ENCODE peak calls at places on chromosomes 5 and 9, in five cellular contexts. One of them, this sample, is unnamed.

GRCh38 chr9:6149315-6149714 is 66.3 kb upstream of the IL33 start:
- DNase-seq in Panc1: no peak
- DNase-seq in esophagus squamous epithelium: no peak
- DNase-seq in skeletal muscle cell: no peak
- DNase-seq in GM23248: no peak
- DNase-seq in this sample: no peak

GRCh38 chr5:149959406-149960236 is 937 bp upstream of the SLC26A2 start:
- DNase-seq in Panc1: peak
- DNase-seq in esophagus squamous epithelium: no peak
- DNase-seq in skeletal muscle cell: no peak
- DNase-seq in GM23248: peak
- DNase-seq in this sample: peak

GRCh38 chr9:136846376-136847064 is 2.7 kb upstream of the PHPT1 start:
- DNase-seq in Panc1: no peak
- DNase-seq in esophagus squamous epithelium: no peak
- DNase-seq in skeletal muscle cell: no peak
- DNase-seq in GM23248: peak
- DNase-seq in this sample: no peak

GRCh38 chr9:90915693-90916092 is 114.1 kb downstream of the SYK start:
- DNase-seq in Panc1: no peak
- DNase-seq in esophagus squamous epithelium: no peak
- DNase-seq in skeletal muscle cell: no peak
- DNase-seq in GM23248: peak
- DNase-seq in this sample: no peak

GRCh38 chr9:94920439-94920951 is 194.0 kb downstream of the AOPEP start:
- DNase-seq in Panc1: no peak
- DNase-seq in esophagus squamous epithelium: no peak
- DNase-seq in skeletal muscle cell: peak
- DNase-seq in GM23248: peak
- DNase-seq in this sample: no peak

GRCh38 chr9:87894998-87895625 is 12.4 kb downstream of the SPATA31E1 start:
- DNase-seq in Panc1: no peak
- DNase-seq in esophagus squamous epithelium: no peak
- DNase-seq in skeletal muscle cell: no peak
- DNase-seq in GM23248: no peak
- DNase-seq in this sample: no peak

GRCh38 chr5:74951855-74952254 is 85.7 kb upstream of the FAM169A start:
- DNase-seq in Panc1: no peak
- DNase-seq in esophagus squamous epithelium: no peak
- DNase-seq in skeletal muscle cell: no peak
- DNase-seq in GM23248: no peak
- DNase-seq in this sample: no peak

GRCh38 chr9:6944896-6945295 is 187.1 kb downstream of the KDM4C start:
- DNase-seq in Panc1: no peak
- DNase-seq in esophagus squamous epithelium: no peak
- DNase-seq in skeletal muscle cell: no peak
- DNase-seq in GM23248: peak
- DNase-seq in this sample: no peak

GRCh38 chr5:171269717-171270116 is 39.3 kb upstream of the TLX3 start:
- DNase-seq in Panc1: no peak
- DNase-seq in esophagus squamous epithelium: no peak
- DNase-seq in skeletal muscle cell: peak
- DNase-seq in GM23248: peak
- DNase-seq in this sample: no peak

GRCh38 chr9:88651682-88652633 is 117.0 kb downstream of the NXNL2 start:
- DNase-seq in Panc1: no peak
- DNase-seq in esophagus squamous epithelium: no peak
- DNase-seq in skeletal muscle cell: peak
- DNase-seq in GM23248: peak
- DNase-seq in this sample: no peak

GRCh38 chr9:126790561-126790960 is 14.3 kb upstream of the ZBTB43 start:
- DNase-seq in Panc1: no peak
- DNase-seq in esophagus squamous epithelium: no peak
- DNase-seq in skeletal muscle cell: no peak
- DNase-seq in GM23248: no peak
- DNase-seq in this sample: no peak

GRCh38 chr9:114180701-114181582 is 25.6 kb downstream of the COL27A1 start:
- DNase-seq in Panc1: no peak
- DNase-seq in esophagus squamous epithelium: no peak
- DNase-seq in skeletal muscle cell: no peak
- DNase-seq in GM23248: no peak
- DNase-seq in this sample: no peak

GRCh38 chr9:114001794-114002261 is 76.3 kb downstream of the AMBP start:
- DNase-seq in Panc1: no peak
- DNase-seq in esophagus squamous epithelium: no peak
- DNase-seq in skeletal muscle cell: no peak
- DNase-seq in GM23248: no peak
- DNase-seq in this sample: no peak

GRCh38 chr5:155728146-155728856 is 598.7 kb upstream of the SGCD start:
- DNase-seq in Panc1: no peak
- DNase-seq in esophagus squamous epithelium: no peak
- DNase-seq in skeletal muscle cell: peak
- DNase-seq in GM23248: peak
- DNase-seq in this sample: peak

GRCh38 chr9:123689701-123690428 is 240.1 kb downstream of the DENND1A start:
- DNase-seq in Panc1: no peak
- DNase-seq in esophagus squamous epithelium: no peak
- DNase-seq in skeletal muscle cell: no peak
- DNase-seq in GM23248: no peak
- DNase-seq in this sample: no peak

GRCh38 chr9:38117646-38118045 is 48.6 kb upstream of the SHB start:
- DNase-seq in Panc1: no peak
- DNase-seq in esophagus squamous epithelium: no peak
- DNase-seq in skeletal muscle cell: no peak
- DNase-seq in GM23248: no peak
- DNase-seq in this sample: no peak

DNA sequence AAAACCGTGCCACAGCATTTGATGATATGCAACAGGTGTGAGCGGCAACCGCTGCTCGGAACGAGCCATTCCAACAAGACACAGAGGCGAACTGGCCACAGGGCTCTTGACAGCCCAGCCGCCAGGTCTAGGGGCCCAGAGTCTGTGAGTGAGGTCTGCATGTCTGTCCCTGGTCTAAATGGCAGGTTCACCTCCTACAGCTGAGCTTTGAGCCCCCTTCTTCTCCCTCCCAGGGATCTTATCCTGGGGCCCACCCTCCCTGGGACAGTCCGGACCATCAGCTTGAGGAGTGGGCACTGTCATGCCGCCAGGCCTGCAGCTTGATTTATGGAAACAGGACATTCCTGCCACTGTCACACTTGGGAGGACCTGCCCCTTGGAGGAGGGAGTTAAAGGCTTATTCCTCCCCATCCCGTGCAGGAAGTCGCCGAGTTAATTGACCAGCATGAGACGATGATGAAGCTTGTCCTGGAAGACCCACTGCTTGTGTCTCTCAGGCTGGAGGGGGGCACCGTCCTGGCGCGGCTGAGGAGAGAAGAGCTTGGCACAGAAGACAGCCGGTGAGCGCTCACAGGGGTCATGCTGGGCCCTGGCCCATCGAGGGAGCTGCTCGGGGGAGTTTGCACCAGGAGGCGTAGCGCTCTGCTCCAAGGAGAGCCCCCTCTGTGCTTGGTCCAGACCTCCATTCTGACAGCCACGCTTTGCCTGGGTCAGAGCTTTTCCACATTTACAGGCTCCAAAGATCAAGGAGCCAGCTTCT is 35.5 kb upstream of the LRRC14B start:
- DNase-seq in Panc1: no peak
- DNase-seq in esophagus squamous epithelium: no peak
- DNase-seq in skeletal muscle cell: no peak
- DNase-seq in GM23248: no peak
- DNase-seq in this sample: no peak
- H3K4me3 ChIP-seq in Panc1: no peak
- H3K4me3 ChIP-seq in esophagus squamous epithelium: no peak
- H3K4me3 ChIP-seq in skeletal muscle cell: no peak
- H3K4me3 ChIP-seq in GM23248: no peak
- H3K4me3 ChIP-seq in this sample: no peak

DNA sequence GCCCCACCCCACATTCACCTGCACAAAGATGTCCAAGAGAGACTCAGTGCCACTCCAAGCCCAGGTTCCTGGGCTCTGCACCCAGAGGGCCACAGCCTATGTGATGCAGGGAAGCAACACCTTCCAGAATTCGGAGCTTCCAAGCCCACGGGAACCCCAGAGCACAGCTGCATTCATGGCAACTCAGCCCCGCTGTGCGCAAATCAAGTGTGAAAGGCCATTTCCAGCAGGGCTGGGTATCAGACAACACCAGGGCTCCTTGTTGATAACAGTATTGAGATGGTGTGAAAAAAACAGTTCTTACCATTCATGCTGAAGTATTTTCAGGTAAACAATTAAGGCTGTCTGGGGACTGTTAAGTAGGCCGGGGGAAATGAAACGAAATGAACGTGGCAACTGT is 10.1 kb downstream of the ROR2 start:
- DNase-seq in Panc1: no peak
- DNase-seq in esophagus squamous epithelium: no peak
- DNase-seq in skeletal muscle cell: no peak
- DNase-seq in GM23248: no peak
- DNase-seq in this sample: no peak
- H3K4me3 ChIP-seq in Panc1: no peak
- H3K4me3 ChIP-seq in esophagus squamous epithelium: no peak
- H3K4me3 ChIP-seq in skeletal muscle cell: no peak
- H3K4me3 ChIP-seq in GM23248: no peak
- H3K4me3 ChIP-seq in this sample: no peak

GRCh38 chr5:172443441-172444109 is 10.8 kb downstream of the SH3PXD2B start:
- DNase-seq in Panc1: no peak
- DNase-seq in esophagus squamous epithelium: no peak
- DNase-seq in skeletal muscle cell: peak
- DNase-seq in GM23248: peak
- DNase-seq in this sample: no peak
- H3K4me3 ChIP-seq in Panc1: no peak
- H3K4me3 ChIP-seq in esophagus squamous epithelium: peak
- H3K4me3 ChIP-seq in skeletal muscle cell: no peak
- H3K4me3 ChIP-seq in GM23248: peak
- H3K4me3 ChIP-seq in this sample: no peak

GRCh38 chr5:25964009-25964372 is 1074.4 kb downstream of the CDH9 start:
- DNase-seq in Panc1: no peak
- DNase-seq in esophagus squamous epithelium: no peak
- DNase-seq in skeletal muscle cell: no peak
- DNase-seq in GM23248: no peak
- DNase-seq in this sample: no peak
- H3K4me3 ChIP-seq in Panc1: no peak
- H3K4me3 ChIP-seq in esophagus squamous epithelium: no peak
- H3K4me3 ChIP-seq in skeletal muscle cell: no peak
- H3K4me3 ChIP-seq in GM23248: no peak
- H3K4me3 ChIP-seq in this sample: no peak

GRCh38 chr9:96495341-96495740 is 45.4 kb downstream of the HABP4 start:
- DNase-seq in Panc1: no peak
- DNase-seq in esophagus squamous epithelium: no peak
- DNase-seq in skeletal muscle cell: peak
- DNase-seq in GM23248: peak
- DNase-seq in this sample: no peak
- H3K4me3 ChIP-seq in Panc1: no peak
- H3K4me3 ChIP-seq in esophagus squamous epithelium: no peak
- H3K4me3 ChIP-seq in skeletal muscle cell: no peak
- H3K4me3 ChIP-seq in GM23248: no peak
- H3K4me3 ChIP-seq in this sample: no peak

GRCh38 chr9:29816954-29817703 is 2243.8 kb upstream of the C9orf72 start:
- DNase-seq in Panc1: no peak
- DNase-seq in esophagus squamous epithelium: no peak
- DNase-seq in skeletal muscle cell: no peak
- DNase-seq in GM23248: no peak
- DNase-seq in this sample: no peak
- H3K4me3 ChIP-seq in Panc1: no peak
- H3K4me3 ChIP-seq in esophagus squamous epithelium: no peak
- H3K4me3 ChIP-seq in skeletal muscle cell: no peak
- H3K4me3 ChIP-seq in GM23248: no peak
- H3K4me3 ChIP-seq in this sample: no peak

This sample was measured in iPS DF 6.9.